ENCODE peak calls at places on chromosomes 11 and 22, in five cellular contexts. J, A, N, X and Q are unnamed samples.

GRCh38 chr11:9574806-9575530 is 1.5 kb downstream of the WEE1 start:
- DNase-seq in X (peak; percentile 94), A (peak; percentile 88), J (peak; percentile 76), N (peak; percentile 66), Q (peak; percentile 95)

GRCh38 chr11:46120361-46120710 is 918 bp downstream of the PHF21A start:
- DNase-seq in J (no peak), A (no peak), N (no peak), X (no peak), Q (no peak)

GRCh38 chr22:29259253-29259899 is 8.4 kb downstream of the RHBDD3 start:
- DNase-seq in A (peak; percentile 12), N (peak; percentile 32), X (no peak), J (peak; percentile 82), Q (peak; percentile 33)

GRCh38 chr22:30701872-30702271 is 7.2 kb downstream of the OSBP2 start:
- DNase-seq in A (peak; percentile 16), J (no peak), X (no peak), N (peak; percentile 9), Q (no peak)

GRCh38 chr22:27576815-27577564 is 224.6 kb downstream of the MN1 start:
- DNase-seq in J (no peak), N (no peak), A (peak; percentile 93), X (peak; percentile 96), Q (no peak)

GRCh38 chr11:5891216-5891800 is 1.7 kb upstream of the OR52E5 start:
- DNase-seq in X (peak; percentile 36), J (peak; percentile 47), N (peak; percentile 23), A (peak; percentile 30), Q (peak; percentile 33)

GRCh38 chr11:75445315-75445953 is 12.4 kb upstream of the KLHL35 start:
- DNase-seq in A (peak; percentile 61), X (peak; percentile 57), N (peak; percentile 68), J (peak; percentile 94), Q (peak; percentile 87)

GRCh38 chr11:109972181-109972715 is 120.9 kb upstream of the ZC3H12C start:
- DNase-seq in X (peak; percentile 17), J (no peak), N (no peak), A (peak; percentile 55), Q (no peak)

GRCh38 chr11:73242291-73243092 is 24.4 kb downstream of the P2RY2 start:
- DNase-seq in A (peak; percentile 80), J (peak; percentile 97), X (peak; percentile 77), N (peak; percentile 72), Q (peak; percentile 95)

GRCh38 chr11:9528141-9528511 is 45.3 kb upstream of the WEE1 start:
- DNase-seq in A (no peak), N (no peak), J (no peak), X (no peak), Q (no peak)

GRCh38 chr11:134587345-134587744 is 175.3 kb upstream of the B3GAT1 start:
- DNase-seq in J (no peak), X (no peak), A (no peak), N (no peak), Q (no peak)

GRCh38 chr11:118615996-118616395 is 8.6 kb downstream of the PHLDB1 start:
- DNase-seq in J (peak; percentile 81), N (no peak), A (no peak), X (no peak), Q (no peak)

GRCh38 chr22:39547587-39547947 is 15.0 kb upstream of the RPS19BP1 start:
- DNase-seq in X (no peak), J (no peak), N (no peak), A (no peak), Q (no peak)

GRCh38 chr11:118086913-118087768 is at the start of gene SMIM35:
- DNase-seq in X (no peak), N (no peak), A (no peak), J (no peak), Q (no peak)

GRCh38 chr11:123298488-123299447 is 103.7 kb upstream of the CLMP start:
- DNase-seq in N (no peak), X (no peak), J (peak; percentile 72), A (no peak), Q (no peak)

GRCh38 chr22:49833340-49834007 is 5.8 kb upstream of the BRD1 start:
- DNase-seq in X (no peak), A (no peak), J (no peak), N (no peak), Q (peak; percentile 84)

GRCh38 chr11:108319541-108320145 is 96.8 kb downstream of the ATM start:
- DNase-seq in N (no peak), X (peak; percentile 3), A (peak; percentile 31), J (no peak), Q (no peak)

GRCh38 chr11:124402326-124402922 is 3.6 kb upstream of the OR8B3 start:
- DNase-seq in J (peak; percentile 81), N (peak; percentile 67), X (peak; percentile 90), A (peak; percentile 95), Q (peak; percentile 84)

GRCh38 chr22:44580176-44580575 is 82.1 kb upstream of the RTL6 start:
- DNase-seq in X (no peak), J (no peak), N (no peak), A (no peak), Q (no peak)

GRCh38 chr11:112523477-112523876 is 262.8 kb upstream of the PLET1 start:
- DNase-seq in X (no peak), A (peak; percentile 30), J (peak; percentile 58), N (no peak), Q (no peak)

GRCh38 chr11:125272092-125272491 is 107.5 kb downstream of the PKNOX2 start:
- DNase-seq in N (no peak), J (no peak), X (no peak), A (peak; percentile 45), Q (no peak)

GRCh38 chr22:49152146-49152929 is 675.3 kb downstream of the BRD1 start:
- DNase-seq in N (no peak), A (no peak), X (no peak), J (peak; percentile 80), Q (no peak)

GRCh38 chr11:5234390-5234834 is at the start of gene HBD:
- DNase-seq in X (peak; percentile 35), A (peak; percentile 72), N (peak; percentile 13), J (no peak), Q (no peak)

GRCh38 chr11:16297332-16297731 is 59.0 kb downstream of the SOX6 start:
- DNase-seq in N (no peak), A (no peak), J (no peak), X (peak; percentile 3), Q (no peak)